ENCODE peak calls at places on chromosomes 5 and 9, in ten cellular contexts. U, T, G, J, I, N, R, Z, P and X are unnamed samples.

GRCh38 chr9:1200847-1201251 is 150.7 kb downstream of the DMRT2 start:
- DNase-seq in I (no peak), P (peak; percentile 3), Z (no peak), U (no peak), J (no peak), N (no peak), T (no peak), G (no peak), R (no peak), X (no peak)

GRCh38 chr5:78720234-78720985 is 71.8 kb upstream of the LHFPL2 start:
- DNase-seq in R (no peak), G (no peak), Z (no peak), P (no peak), T (no peak), I (no peak), N (no peak), U (no peak), J (no peak), X (no peak)

GRCh38 chr5:15601274-15601673 is 101.3 kb downstream of the FBXL7 start:
- DNase-seq in P (no peak), R (peak; percentile 13), T (no peak), Z (no peak), J (no peak), G (no peak), I (peak; percentile 7), N (no peak), U (no peak), X (no peak)

GRCh38 chr9:133107245-133107722 is 13.8 kb downstream of the RALGDS start:
- DNase-seq in R (no peak), J (no peak), N (no peak), U (no peak), T (no peak), Z (no peak), G (no peak), I (no peak), P (no peak), X (no peak)

GRCh38 chr5:117657591-117657990 is 1083.0 kb upstream of the SEMA6A start:
- DNase-seq in I (no peak), Z (no peak), U (no peak), T (no peak), J (peak; percentile 25), N (peak; percentile 17), G (no peak), R (peak; percentile 77), P (peak; percentile 29), X (no peak)

GRCh38 chr5:121987685-121988073 is 25.9 kb downstream of the SRFBP1 start:
- DNase-seq in I (no peak), R (no peak), T (no peak), Z (no peak), N (no peak), U (no peak), J (peak; percentile 13), P (no peak), G (no peak), X (no peak)

GRCh38 chr5:161306354-161306990 is 240.1 kb downstream of the GABRB2 start:
- DNase-seq in T (no peak), N (no peak), I (no peak), G (no peak), Z (no peak), R (no peak), P (no peak), J (no peak), U (peak; percentile 7), X (no peak)

GRCh38 chr5:53164478-53165165 is 55.1 kb upstream of the MOCS2 start:
- DNase-seq in Z (no peak), J (no peak), N (no peak), T (no peak), R (no peak), U (no peak), P (no peak), I (no peak), G (no peak), X (no peak)

GRCh38 chr5:172868924-172869565 is 35.0 kb downstream of the ERGIC1 start:
- DNase-seq in J (peak; percentile 96), T (peak; percentile 70), I (peak; percentile 56), N (no peak), R (no peak), Z (no peak), U (peak; percentile 42), G (no peak), P (peak; percentile 94), X (peak; percentile 99)